ENCODE peak calls at places on chromosomes 1 and 21, in four cellular contexts. Q is fibroblast of pulmonary artery, G is SK-N-SH, F is RWPE1. O is an unnamed sample.

GRCh38 chr1:244316407-244316806 is 135.3 kb downstream of the ADSS2 start:
- DNase-seq in Q (no peak), G (no peak), F (no peak), O (no peak)

GRCh38 chr1:54876814-54877213 is 10.2 kb downstream of the DHCR24 start:
- DNase-seq in Q (no peak), G (no peak), F (no peak), O (no peak)

GRCh38 chr1:161702250-161702649 is 4.8 kb upstream of the FCRLA start:
- DNase-seq in Q (no peak), G (no peak), F (no peak), O (no peak)

GRCh38 chr1:225694151-225694603 is 41.3 kb upstream of the ENAH start:
- DNase-seq in Q (peak; percentile 94), G (peak; percentile 72), F (no peak), O (no peak)

GRCh38 chr1:29502901-29503300 is 266.6 kb downstream of the PTPRU start:
- DNase-seq in Q (no peak), G (no peak), F (no peak), O (no peak)

GRCh38 chr1:53634571-53634979 is 104.4 kb downstream of the GLIS1 start:
- DNase-seq in Q (no peak), G (no peak), F (no peak), O (no peak)

GRCh38 chr21:45010096-45010495 is 64.3 kb upstream of the ADARB1 start:
- DNase-seq in Q (peak; percentile 16), G (no peak), F (peak; percentile 42), O (peak; percentile 95)

GRCh38 chr1:170354679-170355078 is 177.3 kb upstream of the GORAB start:
- DNase-seq in Q (no peak), G (no peak), F (no peak), O (no peak)

GRCh38 chr1:152049291-152050073 is 12.7 kb upstream of the S100A11 start:
- DNase-seq in Q (peak; percentile 88), G (no peak), F (peak; percentile 26), O (peak; percentile 88)

GRCh38 chr1:229121845-229122436 is 149.0 kb upstream of the RAB4A start:
- DNase-seq in Q (no peak), G (no peak), F (no peak), O (no peak)

GRCh38 chr1:209335090-209335692 is 248.3 kb upstream of the CAMK1G start:
- DNase-seq in Q (peak; percentile 35), G (peak; percentile 59), F (peak; percentile 48), O (peak; percentile 39)

GRCh38 chr21:38140192-38140905 is 116.4 kb upstream of the KCNJ15 start:
- DNase-seq in Q (peak; percentile 67), G (peak; percentile 33), F (peak; percentile 26), O (peak; percentile 83)

GRCh38 chr1:219329606-219330005 is 155.9 kb downstream of the LYPLAL1 start:
- DNase-seq in Q (peak; percentile 69), G (no peak), F (no peak), O (peak; percentile 42)

GRCh38 chr1:23178931-23179330 is 10.3 kb upstream of the LUZP1 start:
- DNase-seq in Q (peak; percentile 61), G (peak; percentile 38), F (no peak), O (peak; percentile 45)

GRCh38 chr1:228282329-228283042 is 74.6 kb downstream of the OBSCN start:
- DNase-seq in Q (no peak), G (no peak), F (peak; percentile 27), O (no peak)

GRCh38 chr1:94798054-94798453 is 22.1 kb upstream of the SLC44A3 start:
- DNase-seq in Q (no peak), G (no peak), F (no peak), O (no peak)

GRCh38 chr1:151372411-151372934 is at the start of gene SELENBP1:
- DNase-seq in Q (peak; percentile 82), G (no peak), F (peak; percentile 38), O (peak; percentile 38)

GRCh38 chr1:89631756-89632155 is 1.2 kb upstream of the LRRC8C start:
- DNase-seq in Q (no peak), G (no peak), F (no peak), O (no peak)

GRCh38 chr1:15866696-15867687 is 19.5 kb downstream of the SPEN start:
- DNase-seq in Q (peak; percentile 46), G (no peak), F (no peak), O (no peak)

GRCh38 chr1:32116531-32116930 is 8.7 kb downstream of the KPNA6 start:
- DNase-seq in Q (peak; percentile 40), G (no peak), F (no peak), O (no peak)

GRCh38 chr1:201468501-201468843 is 516 bp downstream of the PHLDA3 start:
- DNase-seq in Q (no peak), G (peak; percentile 77), F (no peak), O (no peak)

GRCh38 chr1:85359874-85360708 is 83.7 kb upstream of the BCL10 start:
- DNase-seq in Q (peak; percentile 60), G (no peak), F (no peak), O (no peak)

GRCh38 chr1:246281639-246282038 is 225.4 kb downstream of the SMYD3 start:
- DNase-seq in Q (no peak), G (no peak), F (no peak), O (no peak)

GRCh38 chr21:45532826-45533730 is 9.2 kb downstream of the SLC19A1 start:
- DNase-seq in Q (no peak), G (no peak), F (no peak), O (no peak)

GRCh38 chr1:93490357-93490756 is 42.4 kb downstream of the FNBP1L start:
- DNase-seq in Q (no peak), G (no peak), F (no peak), O (no peak)

GRCh38 chr21:45080639-45081414 is 6.4 kb downstream of the ADARB1 start:
- DNase-seq in Q (peak; percentile 68), G (no peak), F (peak; percentile 23), O (no peak)

GRCh38 chr1:10623391-10624145 is 148.8 kb downstream of the PEX14 start:
- DNase-seq in Q (no peak), G (no peak), F (no peak), O (no peak)

GRCh38 chr1:58528518-58528917 is 18.0 kb downstream of the OMA1 start:
- DNase-seq in Q (peak; percentile 92), G (no peak), F (peak; percentile 45), O (peak; percentile 90)

GRCh38 chr21:31660134-31660565 is 657 bp downstream of the SOD1 start:
- DNase-seq in Q (peak; percentile 25), G (no peak), F (peak; percentile 36), O (no peak)

GRCh38 chr1:45512641-45513054 is 9.0 kb downstream of the PRDX1 start:
- DNase-seq in Q (peak; percentile 79), G (peak; percentile 66), F (peak; percentile 42), O (peak; percentile 74)

GRCh38 chr1:11061652-11062365 is 2.0 kb upstream of the SRM start:
- DNase-seq in Q (no peak), G (no peak), F (no peak), O (no peak)

GRCh38 chr1:87141556-87141955 is 187.1 kb upstream of the LMO4 start:
- DNase-seq in Q (no peak), G (no peak), F (no peak), O (no peak)

GRCh38 chr1:66711420-66711819 is 40.8 kb upstream of the DYNLT5 start:
- DNase-seq in Q (peak; percentile 42), G (peak; percentile 25), F (no peak), O (no peak)

DNA sequence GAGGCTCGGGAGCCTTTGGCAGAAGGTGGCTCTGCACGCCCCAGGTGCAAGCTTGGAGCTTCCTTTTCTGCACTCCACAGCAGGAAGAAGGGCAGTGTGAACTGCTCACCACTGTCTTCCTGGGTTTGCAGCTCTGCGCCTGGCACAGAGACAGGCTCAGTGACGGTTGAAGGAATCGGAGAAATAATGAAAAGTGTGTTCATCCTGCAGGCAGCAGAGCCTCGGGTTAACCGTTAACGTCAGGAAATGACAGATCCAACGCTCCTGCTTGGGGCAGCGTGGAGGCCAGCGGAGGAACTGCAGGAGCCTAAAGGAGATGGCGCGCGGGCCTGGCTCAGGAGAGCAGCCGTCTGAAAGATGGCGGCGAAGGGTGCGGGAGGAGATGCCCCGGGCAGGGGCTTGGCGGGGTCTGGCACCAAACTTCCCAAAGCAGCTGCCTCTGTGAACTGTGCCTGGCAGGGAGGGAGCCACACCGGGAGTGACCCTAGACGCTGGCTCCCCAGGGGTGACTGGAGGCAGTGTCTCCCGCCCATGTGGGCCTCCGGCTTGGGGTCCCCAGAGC is 10.9 kb upstream of the SAMD11 start:
- DNase-seq in Q (peak; percentile 36), G (no peak), F (no peak), O (peak; percentile 40)
- TF ChIP-seq CTCF in Q (peak; percentile 32), G (no peak), F (no peak), O (peak; percentile 36)

GRCh38 chr1:16905112-16905855 is 9.5 kb downstream of the RNU1-2 start:
- DNase-seq in Q (peak; percentile 93), G (no peak), F (peak; percentile 76), O (no peak)

GRCh38 chr1:16904560-16905111 is 8.9 kb downstream of the RNU1-2 start:
- DNase-seq in Q (peak; percentile 99), G (peak; percentile 94), F (peak; percentile 98), O (peak; percentile 100)

GRCh38 chr1:16903458-16903796 is 7.6 kb downstream of the RNU1-2 start:
- DNase-seq in Q (no peak), G (no peak), F (no peak), O (no peak)

GRCh38 chr1:16900771-16901170 is 5.0 kb downstream of the RNU1-2 start:
- DNase-seq in Q (peak; percentile 49), G (no peak), F (no peak), O (peak; percentile 48)

DNA sequence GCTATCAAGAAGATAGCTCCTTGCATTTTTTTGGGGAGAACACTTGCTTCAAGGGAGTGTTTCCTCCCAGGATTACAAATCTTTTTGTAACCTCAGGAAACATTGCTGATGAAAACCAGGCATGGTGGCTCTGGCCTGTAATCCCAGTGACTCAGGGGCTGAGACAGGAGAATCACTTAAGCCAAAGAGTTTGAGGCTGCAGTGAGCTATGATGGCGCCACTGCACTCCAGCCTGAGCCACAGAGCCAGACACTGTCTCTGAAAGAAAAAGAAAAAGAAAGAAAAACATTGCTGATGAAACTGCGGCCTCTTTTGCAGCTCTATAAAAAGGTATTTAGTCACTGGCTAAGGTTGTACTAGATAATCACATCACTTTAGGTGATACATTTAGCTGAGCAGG is 7.3 kb downstream of the RNU1-2 start:
- DNase-seq in Q (peak; percentile 48), G (no peak), F (no peak), O (peak; percentile 69)
- TF ChIP-seq CTCF in Q (no peak), G (no peak), F (no peak), O (no peak)

GRCh38 chr1:181919729-181919991 is 141.9 kb downstream of the ZNF648 start:
- DNase-seq in Q (no peak), G (no peak), F (no peak), O (no peak)
- TF ChIP-seq CTCF in Q (no peak), G (no peak), F (no peak), O (no peak)

DNA sequence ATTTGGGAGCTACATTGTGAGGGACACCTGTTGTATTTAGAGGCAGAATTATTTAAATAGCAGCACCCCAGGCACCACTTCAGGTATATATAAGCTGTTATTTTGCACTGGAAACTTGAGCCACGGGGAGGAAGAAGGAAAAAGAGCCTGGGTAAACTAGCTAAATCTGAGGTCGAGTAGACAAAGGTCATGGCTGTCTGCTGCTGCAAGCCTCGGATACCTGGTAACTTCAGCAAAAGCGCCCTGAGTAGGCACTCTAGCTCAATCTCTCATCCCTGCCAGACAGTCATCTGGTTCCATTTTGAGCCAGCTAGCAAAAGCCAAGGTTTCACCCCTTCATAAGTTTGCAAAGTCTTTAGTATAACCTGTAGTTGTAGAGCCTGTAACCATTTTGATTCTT is 101.9 kb upstream of the ZNF644 start:
- DNase-seq in Q (no peak), G (no peak), F (no peak), O (no peak)
- TF ChIP-seq CTCF in Q (no peak), G (no peak), F (no peak), O (no peak)